ENCODE peak calls at places on chromosomes 4 and X, in four cellular contexts. C, E, T and H are unnamed samples.

GRCh38 chr4:37453361-37454262 is 209.1 kb downstream of the NWD2 start:
- DNase-seq in C (peak), E (peak), T (peak), H (no peak)

GRCh38 chrX:45668686-45669443 is 468.2 kb upstream of the DIPK2B start:
- DNase-seq in C (no peak), E (no peak), T (no peak), H (no peak)

GRCh38 chr4:79211490-79211889 is 114.4 kb downstream of the NAA11 start:
- DNase-seq in C (no peak), E (no peak), T (no peak), H (no peak)

GRCh38 chrX:153688900-153689590 is 1.3 kb downstream of the SLC6A8 start:
- DNase-seq in C (no peak), E (no peak), T (no peak), H (no peak)

GRCh38 chr4:168831585-168831918 is 178.5 kb downstream of the CBR4 start:
- DNase-seq in C (no peak), E (no peak), T (no peak), H (no peak)

GRCh38 chr4:175810360-175810759 is 1.7 kb downstream of the GPM6A start:
- DNase-seq in C (no peak), E (no peak), T (no peak), H (no peak)

GRCh38 chrX:85828771-85829170 is 218.6 kb downstream of the CHM start:
- DNase-seq in C (no peak), E (no peak), T (no peak), H (no peak)

GRCh38 chrX:132592880-132593279 is 104.0 kb upstream of the MBNL3 start:
- DNase-seq in C (no peak), E (no peak), T (peak), H (no peak)

GRCh38 chr4:26856906-26857277 is 3.7 kb upstream of the STIM2 start:
- DNase-seq in C (no peak), E (no peak), T (no peak), H (no peak)

GRCh38 chr4:113435893-113436292 is 325.6 kb downstream of the CAMK2D start:
- DNase-seq in C (no peak), E (no peak), T (no peak), H (no peak)

GRCh38 chr4:176259330-176260090 is 9.5 kb downstream of the ASB5 start:
- DNase-seq in C (no peak), E (no peak), T (peak), H (no peak)

GRCh38 chr4:10873809-10874208 is 189.2 kb upstream of the CLNK start:
- DNase-seq in C (no peak), E (no peak), T (no peak), H (no peak)

GRCh38 chr4:11429646-11430045 is 952 bp upstream of the HS3ST1 start:
- DNase-seq in C (no peak), E (no peak), T (no peak), H (no peak)

GRCh38 chr4:40255722-40256281 is 59.0 kb downstream of the RHOH start:
- DNase-seq in C (no peak), E (no peak), T (no peak), H (no peak)

GRCh38 chr4:152605641-152606304 is 69.9 kb upstream of the FBXW7 start:
- DNase-seq in C (no peak), E (no peak), T (no peak), H (no peak)

GRCh38 chr4:116358633-116359222 is 726.6 kb downstream of the TRAM1L1 start:
- DNase-seq in C (no peak), E (peak), T (peak), H (no peak)
- TF ChIP-seq CTCF in C (no peak), E (peak), T (peak), H (peak)

GRCh38 chr4:8105303-8106100 is 53.1 kb downstream of the ABLIM2 start:
- DNase-seq in C (no peak), E (no peak), T (no peak), H (no peak)
- TF ChIP-seq CTCF in C (no peak), E (no peak), T (no peak), H (no peak)

DNA sequence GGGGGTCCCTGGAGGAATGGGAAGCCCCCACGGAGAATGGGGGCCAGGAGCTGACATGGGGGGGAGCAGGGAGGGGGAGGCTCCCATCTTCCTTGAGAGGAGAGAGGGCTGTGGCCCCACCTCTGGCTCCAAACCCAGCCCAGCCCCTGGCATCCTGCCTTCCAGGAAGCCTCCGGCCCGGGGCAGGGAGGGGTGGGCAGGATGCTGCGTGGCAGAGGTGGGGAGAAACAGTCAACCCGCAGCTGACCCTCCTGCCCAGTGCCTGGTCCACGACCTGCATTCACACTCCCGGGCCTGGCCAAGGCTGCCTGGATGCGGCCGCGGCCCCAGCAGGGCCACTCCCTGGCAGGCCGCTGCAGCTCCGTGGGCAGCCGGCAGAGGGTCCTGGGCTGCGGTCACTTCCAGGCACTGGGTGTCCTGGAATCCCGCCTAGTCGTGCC is 39.0 kb downstream of the CPLX1 start:
- DNase-seq in C (no peak), E (peak), T (no peak), H (no peak)
- TF ChIP-seq CTCF in C (no peak), E (no peak), T (no peak), H (peak)

GRCh38 chr4:1052231-1052671 is 40.8 kb downstream of the FGFRL1 start:
- DNase-seq in C (peak), E (no peak), T (no peak), H (no peak)

GRCh38 chr4:1049591-1049905 is 38.1 kb downstream of the FGFRL1 start:
- DNase-seq in C (peak), E (peak), T (no peak), H (peak)

GRCh38 chr4:1051472-1051871 is 40.0 kb downstream of the FGFRL1 start:
- DNase-seq in C (peak), E (no peak), T (no peak), H (no peak)

GRCh38 chr4:1048781-1049590 is 37.6 kb downstream of the FGFRL1 start:
- DNase-seq in C (peak), E (peak), T (no peak), H (peak)

DNA sequence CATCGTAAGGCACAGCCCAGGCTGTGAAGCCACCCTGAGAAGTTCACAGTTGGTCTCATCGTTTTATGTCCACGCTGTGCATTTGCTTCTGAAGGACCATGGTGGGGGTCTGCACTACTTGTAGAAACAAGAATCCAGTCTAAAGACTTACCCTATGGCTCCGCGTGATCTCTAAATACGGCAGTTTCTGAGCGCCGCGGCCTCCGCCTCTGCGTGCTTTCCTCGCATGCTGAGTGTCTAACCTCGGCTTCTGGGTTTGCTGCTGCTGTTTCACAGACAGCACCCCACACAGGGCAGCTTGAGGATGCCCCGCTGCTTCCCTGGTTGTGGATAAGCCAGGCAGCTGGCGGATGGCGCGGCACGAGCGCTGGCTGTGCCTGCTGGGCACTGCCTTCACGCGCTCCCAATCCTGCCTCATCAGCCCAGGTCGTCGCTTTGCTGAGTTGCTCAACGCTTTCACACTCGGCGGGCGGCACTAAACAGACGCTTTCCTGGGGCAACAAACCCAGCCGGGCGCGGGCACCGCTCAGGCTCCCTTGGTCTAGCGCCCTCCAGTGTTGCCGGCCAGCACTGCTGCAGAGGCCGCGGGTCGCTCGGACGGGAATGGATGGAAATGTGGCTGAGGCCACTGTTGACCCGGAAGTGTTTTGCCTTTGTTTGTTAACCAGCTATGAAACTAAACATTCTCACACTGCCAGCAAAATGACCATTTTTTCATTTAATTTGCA is 39.2 kb downstream of the FGFRL1 start:
- DNase-seq in C (peak), E (no peak), T (no peak), H (peak)
- TF ChIP-seq CTCF in C (no peak), E (no peak), T (no peak), H (no peak)

GRCh38 chr4:120922390-120923200 is at the start of gene PRDM5:
- DNase-seq in C (no peak), E (peak), T (no peak), H (no peak)
- TF ChIP-seq CTCF in C (no peak), E (peak), T (no peak), H (no peak)

GRCh38 chr4:110589297-110589696 is 33.6 kb downstream of the PITX2 start:
- DNase-seq in C (no peak), E (no peak), T (no peak), H (no peak)
- TF ChIP-seq CTCF in C (no peak), E (no peak), T (no peak), H (no peak)

GRCh38 chrX:75968293-75968692 is 183.2 kb upstream of the MAGEE2 start:
- DNase-seq in C (no peak), E (no peak), T (no peak), H (no peak)
- TF ChIP-seq CTCF in C (no peak), E (no peak), T (no peak), H (no peak)